ENCODE peak calls at places on chromosomes 12 and 14, in seven cellular contexts. I is fibroblast of pulmonary artery, K is A673, S is psoas muscle, N is Caco-2, V is transverse colon, Q is glutamatergic neuron. P is an unnamed sample.

GRCh38 chr14:68659021-68659931 is 133.6 kb downstream of the ZFP36L1 start:
- DNase-seq in S (no peak), I (peak), Q (no peak), K (no peak), V (no peak), N (peak), P (no peak)

GRCh38 chr14:56813143-56813551 is 2.9 kb upstream of the OTX2 start:
- DNase-seq in Q (no peak), I (no peak), K (no peak), V (no peak), N (no peak), S (no peak), P (no peak)

GRCh38 chr14:81464253-81465001 is 64.3 kb upstream of the STON2 start:
- DNase-seq in N (no peak), K (peak), Q (no peak), S (no peak), I (peak), V (peak), P (peak)

GRCh38 chr12:65123435-65124063 is 2.4 kb upstream of the WIF1 start:
- DNase-seq in N (no peak), I (peak), S (no peak), V (no peak), Q (no peak), K (peak), P (peak)

GRCh38 chr12:7395950-7396349 is 48.0 kb downstream of the CD163L1 start:
- DNase-seq in Q (no peak), K (peak), N (no peak), V (no peak), I (no peak), S (no peak), P (peak)

GRCh38 chr14:91143862-91144261 is 30.0 kb downstream of the DGLUCY start:
- DNase-seq in N (no peak), K (peak), Q (no peak), V (no peak), S (no peak), I (no peak), P (peak)

GRCh38 chr12:76329163-76329562 is 19.1 kb downstream of the BBS10 start:
- DNase-seq in I (peak), K (peak), Q (no peak), S (no peak), N (no peak), V (no peak), P (peak)

GRCh38 chr14:60981626-60982455 is 796 bp downstream of the SLC38A6 start:
- DNase-seq in S (no peak), I (peak), N (no peak), V (no peak), K (peak), Q (no peak), P (peak)

GRCh38 chr12:24560867-24561266 is 388.0 kb downstream of the BCAT1 start:
- DNase-seq in K (peak), Q (peak), V (no peak), S (no peak), I (no peak), N (no peak), P (no peak)

GRCh38 chr14:98853063-98853729 is 418.8 kb downstream of the BCL11B start:
- DNase-seq in I (no peak), Q (no peak), K (no peak), S (no peak), N (no peak), V (no peak), P (no peak)
- TF ChIP-seq CTCF in I (no peak), Q (no peak), K (no peak), S (no peak), N (no peak), V (no peak), P (no peak)

GRCh38 chr12:25692115-25693035 is 139.3 kb upstream of the LMNTD1 start:
- DNase-seq in N (no peak), K (peak), S (no peak), I (peak), Q (no peak), V (no peak), P (no peak)
- TF ChIP-seq CTCF in N (no peak), K (no peak), S (no peak), I (no peak), Q (no peak), V (no peak), P (no peak)

DNA sequence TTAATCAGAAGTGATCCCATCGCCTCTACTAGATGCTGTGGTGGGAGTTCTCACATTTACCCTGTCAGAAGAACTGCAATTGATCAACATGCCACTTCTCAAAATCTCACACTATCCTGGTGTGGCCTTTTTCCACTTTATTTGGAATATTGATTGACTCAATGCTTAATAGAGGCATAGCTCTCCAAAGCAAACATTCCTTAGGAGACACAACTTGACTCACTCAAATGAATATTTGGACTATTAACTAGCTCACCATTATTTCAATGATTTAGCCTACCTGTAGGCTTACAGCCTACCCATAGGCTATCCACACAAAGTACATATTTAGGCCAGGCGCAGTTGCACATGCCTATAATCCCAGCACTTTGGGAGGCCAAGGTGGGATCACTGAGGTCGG is 186.5 kb downstream of the KLHL28 start:
- DNase-seq in K (no peak), V (no peak), Q (no peak), N (no peak), I (no peak), S (no peak), P (no peak)
- TF ChIP-seq CTCF in K (no peak), V (no peak), Q (no peak), N (no peak), I (no peak), S (no peak), P (no peak)

DNA sequence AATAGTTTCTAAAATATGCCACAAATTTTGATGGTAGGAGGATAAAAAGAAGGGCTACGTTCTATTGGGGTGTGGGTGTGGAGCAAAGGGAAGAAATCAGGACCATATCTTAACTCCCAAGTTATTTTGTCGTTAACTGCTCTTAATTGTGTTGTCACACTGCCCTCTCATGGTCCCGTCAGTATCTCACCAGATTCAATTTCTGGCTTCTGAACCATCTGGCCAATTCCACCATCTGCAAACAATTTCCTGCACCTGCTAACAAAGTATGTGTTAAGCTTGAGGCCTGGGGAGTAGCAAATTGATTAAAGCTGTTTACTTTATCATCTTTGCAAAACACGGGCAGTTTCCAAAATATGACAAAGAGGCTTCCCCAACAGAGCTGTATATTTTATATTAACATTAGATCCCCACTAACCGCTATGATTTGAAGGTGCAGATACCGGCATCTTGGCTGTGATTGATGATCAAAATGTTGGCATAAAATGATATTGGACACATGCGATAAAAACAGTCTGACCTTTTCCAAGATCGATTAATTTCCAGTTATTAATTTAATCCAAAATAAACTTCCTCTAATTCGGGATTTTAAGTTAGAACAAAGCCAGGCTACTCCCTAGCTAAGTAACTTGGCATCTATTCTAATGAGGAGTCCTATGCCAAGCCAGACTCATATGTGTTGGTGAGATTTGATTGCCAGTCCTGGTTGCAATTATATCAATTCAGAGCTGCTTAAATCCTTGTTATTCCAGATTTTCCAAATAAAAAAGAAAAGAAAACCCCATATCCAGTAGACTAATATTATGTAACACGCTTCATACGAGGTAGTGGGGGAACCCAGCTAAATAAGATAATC is 6.9 kb upstream of the DNM1L start:
- DNase-seq in K (peak), I (peak), S (no peak), Q (peak), N (peak), V (peak), P (peak)
- TF ChIP-seq CTCF in K (peak), I (peak), S (peak), Q (peak), N (peak), V (peak), P (peak)

GRCh38 chr14:33184587-33184986 is 245.9 kb downstream of the NPAS3 start:
- DNase-seq in K (peak), Q (no peak), N (no peak), V (no peak), S (no peak), I (peak), P (peak)
- TF ChIP-seq CTCF in K (peak), Q (no peak), N (no peak), V (peak), S (no peak), I (peak), P (peak)

DNA sequence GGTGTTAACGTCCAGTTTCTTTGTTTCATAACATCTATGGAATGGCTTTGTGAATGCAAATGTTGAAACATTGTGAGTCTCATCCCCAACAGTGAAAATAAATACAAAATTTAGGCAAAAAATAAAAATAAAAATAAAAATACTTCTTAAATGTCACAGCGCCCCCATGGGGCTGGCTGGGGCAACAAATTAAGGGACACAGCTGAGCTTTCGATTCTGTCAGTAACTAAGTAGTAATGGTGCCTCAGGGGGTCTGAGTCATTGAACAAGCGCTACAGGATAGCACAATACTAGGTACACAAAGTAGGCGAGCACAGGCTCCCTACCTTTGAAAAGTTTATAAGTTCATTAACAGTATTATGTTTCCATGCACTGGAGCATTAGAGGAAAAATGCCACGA is 667.3 kb downstream of the DIO2 start:
- DNase-seq in V (no peak), Q (peak), K (peak), N (no peak), I (peak), S (no peak), P (peak)
- TF ChIP-seq CTCF in V (peak), Q (peak), K (peak), N (peak), I (peak), S (no peak), P (peak)

DNA sequence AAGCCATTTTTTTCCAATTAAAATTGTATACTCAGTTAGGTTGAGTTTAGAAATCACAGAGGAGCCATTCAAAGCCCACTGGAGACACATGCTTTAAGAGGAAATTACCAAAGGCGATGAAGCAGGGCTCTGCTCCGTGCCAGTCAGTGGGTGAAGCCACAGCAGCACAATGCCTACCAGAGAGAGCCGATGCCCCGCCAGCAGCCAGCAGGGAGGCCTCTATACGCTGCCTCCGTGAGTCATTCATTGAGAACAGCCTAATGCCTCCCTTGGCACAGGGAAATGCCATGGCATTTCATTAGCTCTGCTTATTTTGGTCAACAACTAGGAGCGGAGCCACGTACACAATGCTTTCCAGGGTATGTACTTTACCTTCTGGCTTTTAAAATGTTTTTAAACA is 197.8 kb upstream of the FRMD6 start:
- DNase-seq in V (no peak), S (no peak), I (no peak), Q (no peak), K (peak), N (no peak), P (peak)
- TF ChIP-seq CTCF in V (no peak), S (no peak), I (no peak), Q (no peak), K (no peak), N (no peak), P (no peak)

DNA sequence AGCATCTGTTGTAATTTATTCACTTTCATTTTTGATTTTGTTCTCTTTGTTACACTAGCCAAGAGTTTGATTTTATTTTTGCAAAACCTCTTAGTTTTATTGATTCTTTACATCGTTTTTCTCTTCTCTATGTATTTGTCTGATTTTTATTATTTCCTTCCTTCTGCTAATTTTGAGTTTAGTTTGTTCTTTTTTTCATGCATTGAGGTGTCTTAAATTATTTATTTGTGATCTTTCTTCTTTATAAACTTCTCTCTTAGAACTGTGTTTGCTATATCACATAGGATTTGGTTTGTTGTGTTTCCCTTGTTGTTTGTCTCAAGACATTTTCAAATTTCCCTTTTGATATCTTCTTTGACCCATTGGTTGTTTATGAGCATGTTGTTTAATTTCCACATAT is 51.7 kb upstream of the NFKBIA start:
- DNase-seq in V (no peak), K (no peak), N (no peak), S (no peak), I (no peak), Q (no peak), P (no peak)
- TF ChIP-seq CTCF in V (no peak), K (no peak), N (no peak), S (no peak), I (no peak), Q (no peak), P (no peak)

P was measured in MCF 10A.